ENCODE peak calls at places on chromosome 7, in four cellular contexts. N is EL; S is activated effector memory CD4-positive, alpha-beta T cell treated with anti-CD3 and anti-CD28 coated beads, Interleukin-2, amount 50 U/mL, for 16 hours; L is M059J. Y is an unnamed sample.

GRCh38 chr7:152636436-152636835 is 39.5 kb downstream of the XRCC2 start:
- DNase-seq in N (no peak), S (no peak), L (no peak), Y (no peak)

GRCh38 chr7:100584677-100585510 is 1.0 kb downstream of the LRCH4 start:
- DNase-seq in N (peak; percentile 82), S (no peak), L (peak; percentile 70), Y (no peak)

GRCh38 chr7:42285383-42285824 is 48.4 kb upstream of the GLI3 start:
- DNase-seq in N (no peak), S (no peak), L (peak; percentile 81), Y (no peak)

GRCh38 chr7:114312649-114313048 is 102.0 kb upstream of the FOXP2 start:
- DNase-seq in N (no peak), S (no peak), L (peak; percentile 19), Y (no peak)

GRCh38 chr7:20275637-20276036 is 55.1 kb upstream of the ITGB8 start:
- DNase-seq in N (peak; percentile 45), S (no peak), L (peak; percentile 50), Y (no peak)

GRCh38 chr7:1886361-1887064 is 216.4 kb downstream of the ELFN1 start:
- DNase-seq in N (no peak), S (no peak), L (no peak), Y (no peak)

GRCh38 chr7:88095-88926 is 104.1 kb upstream of the FAM20C start:
- DNase-seq in N (no peak), S (no peak), L (peak; percentile 58), Y (peak; percentile 65)

GRCh38 chr7:47441796-47442744 is 139.8 kb downstream of the TNS3 start:
- DNase-seq in N (peak; percentile 35), S (no peak), L (no peak), Y (no peak)

GRCh38 chr7:73746378-73746777 is 7.8 kb upstream of the ABHD11 start:
- DNase-seq in N (no peak), S (no peak), L (no peak), Y (no peak)